ENCODE peak calls at places on chromosomes 12 and 14, in five cellular contexts. B, X, K, O and N are unnamed samples.

GRCh38 chr12:67426067-67426466 is 156.9 kb downstream of the CAND1 start:
- DNase-seq in B (no peak), O (no peak), K (peak), X (peak), N (peak)

GRCh38 chr12:44248436-44248835 is 412.6 kb downstream of the TMEM117 start:
- DNase-seq in K (no peak), B (no peak), X (no peak), O (no peak), N (no peak)

GRCh38 chr14:32724864-32725550 is 213.7 kb upstream of the NPAS3 start:
- DNase-seq in K (peak), O (no peak), B (no peak), X (no peak), N (peak)

GRCh38 chr14:100290607-100291304 is 15.5 kb downstream of the SLC25A29 start:
- DNase-seq in B (no peak), O (no peak), X (no peak), K (no peak), N (no peak)

GRCh38 chr12:86264451-86265328 is 8.5 kb upstream of the MGAT4C start:
- DNase-seq in B (no peak), K (no peak), O (no peak), X (no peak), N (no peak)

GRCh38 chr14:101506921-101507300 is 54.4 kb upstream of the DIO3 start:
- DNase-seq in K (no peak), X (no peak), B (no peak), O (no peak), N (no peak)

GRCh38 chr12:9647825-9648700 is 21.4 kb upstream of the CLEC2D start:
- DNase-seq in K (peak), X (peak), B (peak), O (peak), N (peak)

GRCh38 chr14:103818870-103819269 is 28.5 kb downstream of the PPP1R13B start:
- DNase-seq in B (no peak), X (no peak), O (no peak), K (no peak), N (no peak)

GRCh38 chr12:112112423-112113132 is 4.0 kb upstream of the NAA25 start:
- DNase-seq in O (no peak), B (no peak), K (no peak), X (no peak), N (no peak)

GRCh38 chr12:58529897-58530296 is 390.4 kb downstream of the LRIG3 start:
- DNase-seq in K (peak), X (peak), B (no peak), O (no peak), N (peak)

GRCh38 chr14:92500491-92500941 is 13.1 kb upstream of the RIN3 start:
- DNase-seq in X (no peak), B (no peak), K (no peak), O (no peak), N (no peak)

GRCh38 chr12:110641512-110641911 is 27.6 kb downstream of the TCTN1 start:
- DNase-seq in K (peak), O (no peak), X (no peak), B (no peak), N (peak)

GRCh38 chr14:88904864-88905263 is 80.4 kb downstream of the TTC8 start:
- DNase-seq in X (peak), B (no peak), O (no peak), K (peak), N (peak)

GRCh38 chr14:105257464-105257863 is 9.1 kb downstream of the BTBD6 start:
- DNase-seq in O (no peak), B (no peak), X (no peak), K (no peak), N (no peak)

GRCh38 chr12:57811028-57811755 is 7.3 kb downstream of the AVIL start:
- DNase-seq in X (no peak), B (no peak), K (no peak), O (no peak), N (no peak)

GRCh38 chr12:10393291-10393690 is 3.5 kb upstream of the KLRK1 start:
- DNase-seq in O (no peak), B (no peak), K (no peak), X (no peak), N (no peak)

GRCh38 chr14:34678306-34678705 is 36.1 kb downstream of the CFL2 start:
- DNase-seq in B (no peak), X (no peak), O (no peak), K (peak), N (no peak)

GRCh38 chr12:76519538-76519937 is 40.0 kb downstream of the OSBPL8 start:
- DNase-seq in X (no peak), O (no peak), B (no peak), K (peak), N (peak)

GRCh38 chr14:90288646-90289355 is 32.4 kb downstream of the PSMC1 start:
- DNase-seq in O (no peak), B (no peak), K (no peak), X (no peak), N (no peak)

GRCh38 chr12:716506-716905 is 35.9 kb upstream of the WNK1 start:
- DNase-seq in X (no peak), B (peak), O (peak), K (peak), N (peak)